ENCODE peak calls at places on chromosome 9, in five cellular contexts. Y, D, K, X and W are unnamed samples.

GRCh38 chr9:121133104-121133816 is 58.5 kb downstream of the CNTRL start:
- DNase-seq in Y (peak), D (no peak), K (no peak), X (peak), W (no peak)

GRCh38 chr9:97529363-97530076 is 28.1 kb downstream of the TMOD1 start:
- DNase-seq in Y (no peak), D (peak), K (no peak), X (peak), W (no peak)

GRCh38 chr9:87535817-87536539 is 38.3 kb downstream of the DAPK1 start:
- DNase-seq in Y (peak), D (peak), K (no peak), X (peak), W (no peak)

GRCh38 chr9:110578896-110579752 is at the start of gene SVEP1:
- DNase-seq in Y (no peak), D (peak), K (no peak), X (peak), W (no peak)

GRCh38 chr9:136532799-136533774 is 12.8 kb downstream of the NOTCH1 start:
- DNase-seq in Y (peak), D (no peak), K (no peak), X (peak), W (no peak)

GRCh38 chr9:29322240-29322639 is 1749.0 kb upstream of the C9orf72 start:
- DNase-seq in Y (no peak), D (peak), K (no peak), X (no peak), W (no peak)

GRCh38 chr9:134681061-134681661 is 39.6 kb downstream of the COL5A1 start:
- DNase-seq in Y (no peak), D (no peak), K (no peak), X (no peak), W (no peak)

GRCh38 chr9:69671291-69671903 is 774 bp downstream of the APBA1 start:
- DNase-seq in Y (no peak), D (peak), K (no peak), X (no peak), W (no peak)

GRCh38 chr9:38394419-38394818 is 1.9 kb downstream of the ALDH1B1 start:
- DNase-seq in Y (no peak), D (no peak), K (no peak), X (no peak), W (no peak)

GRCh38 chr9:137760426-137760825 is 117.2 kb upstream of the CACNA1B start:
- DNase-seq in Y (no peak), D (peak), K (no peak), X (no peak), W (no peak)

GRCh38 chr9:127541176-127541575 is 70.9 kb upstream of the STXBP1 start:
- DNase-seq in Y (no peak), D (no peak), K (no peak), X (no peak), W (no peak)

GRCh38 chr9:126317513-126317912 is 9.1 kb upstream of the MVB12B start:
- DNase-seq in Y (no peak), D (no peak), K (no peak), X (peak), W (no peak)

GRCh38 chr9:106707291-106707690 is 155.7 kb upstream of the ZNF462 start:
- DNase-seq in Y (no peak), D (no peak), K (no peak), X (no peak), W (no peak)

GRCh38 chr9:69168709-69169217 is 5.3 kb upstream of the TJP2 start:
- DNase-seq in Y (peak), D (peak), K (no peak), X (peak), W (no peak)

GRCh38 chr9:127611796-127612790 is at the start of gene STXBP1:
- DNase-seq in Y (peak), D (peak), K (no peak), X (peak), W (no peak)

GRCh38 chr9:84490206-84490605 is 149.6 kb upstream of the SLC28A3 start:
- DNase-seq in Y (no peak), D (no peak), K (no peak), X (no peak), W (no peak)

GRCh38 chr9:95570646-95571045 is 53.9 kb upstream of the PTCH1 start:
- DNase-seq in Y (no peak), D (no peak), K (no peak), X (no peak), W (no peak)